ENCODE peak calls at places on chromosomes 13 and 19, in five cellular contexts. H is heart left ventricle; R is GM23248; F is CD8-positive, alpha-beta T cell; W is CD8-positive, alpha-beta memory T cell. N is an unnamed sample.

GRCh38 chr13:95002968-95003813 is 290.8 kb upstream of the SOX21 start:
- DNase-seq in H (no peak), R (no peak), F (no peak), W (no peak), N (no peak)

GRCh38 chr13:74070065-74070464 is 64.1 kb downstream of the KLF12 start:
- DNase-seq in H (no peak), R (no peak), F (peak; percentile 7), W (peak; percentile 74), N (no peak)

GRCh38 chr19:54133312-54133956 is 4.1 kb upstream of the CNOT3 start:
- DNase-seq in H (no peak), R (no peak), F (no peak), W (no peak), N (no peak)

GRCh38 chr19:9850235-9850959 is 15.3 kb downstream of the PIN1 start:
- DNase-seq in H (no peak), R (no peak), F (no peak), W (no peak), N (no peak)

GRCh38 chr19:39098365-39099269 is 14.4 kb downstream of the ACP7 start:
- DNase-seq in H (no peak), R (no peak), F (no peak), W (no peak), N (no peak)

GRCh38 chr19:947707-948533 is 22.1 kb downstream of the ARID3A start:
- DNase-seq in H (peak; percentile 73), R (no peak), F (no peak), W (no peak), N (no peak)

GRCh38 chr13:96837809-96838208 is 156.5 kb downstream of the OXGR1 start:
- DNase-seq in H (no peak), R (no peak), F (no peak), W (no peak), N (no peak)

GRCh38 chr19:54530866-54531265 is 28.2 kb downstream of the LAIR2 start:
- DNase-seq in H (no peak), R (no peak), F (no peak), W (no peak), N (no peak)

GRCh38 chr13:111990362-111990761 is 76.6 kb upstream of the SOX1 start:
- DNase-seq in H (no peak), R (no peak), F (no peak), W (no peak), N (no peak)

GRCh38 chr19:4208385-4209094 is 20.8 kb upstream of the EBI3 start:
- DNase-seq in H (no peak), R (peak; percentile 48), F (no peak), W (no peak), N (peak; percentile 45)

GRCh38 chr19:1057185-1057857 is 9.6 kb upstream of the ARHGAP45 start:
- DNase-seq in H (no peak), R (peak; percentile 76), F (no peak), W (peak; percentile 38), N (peak; percentile 58)

GRCh38 chr13:106661236-106661635 is 93.3 kb upstream of the ARGLU1 start:
- DNase-seq in H (no peak), R (no peak), F (no peak), W (no peak), N (no peak)

GRCh38 chr13:47114030-47114429 is 217.2 kb upstream of the HTR2A start:
- DNase-seq in H (no peak), R (peak; percentile 90), F (no peak), W (no peak), N (peak; percentile 53)

GRCh38 chr13:26255717-26256277 is 1.9 kb downstream of the CDK8 start:
- DNase-seq in H (no peak), R (peak; percentile 41), F (no peak), W (no peak), N (no peak)

GRCh38 chr19:28631931-28632330 is 581.0 kb downstream of the UQCRFS1 start:
- DNase-seq in H (no peak), R (no peak), F (no peak), W (no peak), N (no peak)

GRCh38 chr19:42816901-42817300 is 51.4 kb upstream of the PSG8 start:
- DNase-seq in H (no peak), R (peak; percentile 47), F (no peak), W (no peak), N (no peak)

GRCh38 chr19:28374971-28375370 is 838.0 kb downstream of the UQCRFS1 start:
- DNase-seq in H (no peak), R (no peak), F (no peak), W (no peak), N (no peak)

GRCh38 chr13:76009491-76009890 is 373.4 kb downstream of the LMO7 start:
- DNase-seq in H (no peak), R (no peak), F (no peak), W (no peak), N (peak; percentile 24)

GRCh38 chr19:4473708-4474503 is 1.8 kb downstream of the HDGFL2 start:
- DNase-seq in H (no peak), R (peak; percentile 59), F (no peak), W (no peak), N (no peak)

GRCh38 chr13:44574466-44574855 is 1.7 kb downstream of the TSC22D1 start:
- DNase-seq in H (no peak), R (peak; percentile 51), F (no peak), W (no peak), N (no peak)

GRCh38 chr13:30403491-30403890 is 18.8 kb upstream of the UBE2L5 start:
- DNase-seq in H (no peak), R (no peak), F (no peak), W (no peak), N (no peak)

GRCh38 chr13:27919934-27920676 is at the start of gene PDX1:
- DNase-seq in H (no peak), R (peak; percentile 28), F (no peak), W (no peak), N (no peak)

GRCh38 chr13:22235950-22236290 is 565.0 kb downstream of the FGF9 start:
- DNase-seq in H (no peak), R (no peak), F (no peak), W (no peak), N (no peak)

GRCh38 chr13:67614013-67614412 is 383.9 kb upstream of the PCDH9 start:
- DNase-seq in H (no peak), R (no peak), F (no peak), W (no peak), N (no peak)

GRCh38 chr19:33519416-33519815 is 2.2 kb downstream of the PEPD start:
- DNase-seq in H (no peak), R (no peak), F (no peak), W (no peak), N (no peak)
- H3K4me3 ChIP-seq in H (no peak overlapping the region), R (no peak overlapping the region), F (no peak overlapping the region), W (no peak overlapping the region), N (no peak overlapping the region)

DNA sequence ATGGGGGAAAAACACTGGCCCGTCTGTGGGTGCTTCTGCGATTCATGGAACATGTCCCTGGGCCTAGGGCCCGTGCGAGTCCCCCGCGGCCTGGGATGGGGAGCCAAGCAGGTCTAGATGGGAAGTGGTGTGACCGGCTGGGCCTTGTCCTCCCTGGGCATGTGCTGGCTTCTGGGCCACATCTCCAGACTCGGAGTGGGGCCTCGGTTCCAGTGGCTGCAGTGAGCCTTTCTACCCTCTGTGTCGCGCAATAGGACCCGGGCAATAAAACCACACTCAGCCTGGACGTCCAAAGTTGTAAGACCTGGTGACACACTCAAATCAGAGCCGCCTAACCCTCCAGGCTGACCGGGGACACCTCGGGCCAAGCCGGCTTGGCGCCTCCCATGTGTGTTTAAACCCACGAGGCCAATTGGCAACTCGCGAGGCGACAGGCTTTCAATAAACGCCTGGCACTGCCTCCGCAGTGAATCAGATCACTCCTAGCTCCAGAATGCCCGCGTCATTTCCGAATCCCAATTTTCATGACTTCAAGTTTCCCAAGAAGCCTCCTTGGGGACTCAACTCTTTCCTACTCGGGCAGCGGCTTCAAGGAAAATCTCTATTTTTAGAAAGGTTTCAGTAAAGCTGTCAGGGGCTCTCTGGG is 57.3 kb downstream of the KLF2 start:
- DNase-seq in H (peak; percentile 85), R (peak; percentile 97), F (no peak), W (no peak), N (peak; percentile 15)
- H3K4me3 ChIP-seq in H (no peak overlapping the region), R (peak overlapping the region; percentile 24), F (no peak overlapping the region), W (peak overlapping the region; percentile 4), N (no peak overlapping the region)

GRCh38 chr19:5923356-5923755 is 9.3 kb downstream of the CAPS start:
- DNase-seq in H (no peak), R (no peak), F (no peak), W (no peak), N (no peak)

GRCh38 chr19:5927439-5927821 is 13.4 kb downstream of the CAPS start:
- DNase-seq in H (no peak), R (peak; percentile 21), F (no peak), W (no peak), N (no peak)

GRCh38 chr19:5926641-5927438 is 12.8 kb downstream of the CAPS start:
- DNase-seq in H (peak; percentile 59), R (peak; percentile 94), F (no peak), W (no peak), N (peak; percentile 20)

GRCh38 chr19:5929179-5929578 is 15.1 kb downstream of the CAPS start:
- DNase-seq in H (no peak), R (no peak), F (no peak), W (no peak), N (no peak)

GRCh38 chr19:5925830-5926459 is 11.9 kb downstream of the CAPS start:
- DNase-seq in H (no peak), R (no peak), F (no peak), W (no peak), N (no peak)
- H3K4me3 ChIP-seq in H (no peak overlapping the region), R (no peak overlapping the region), F (no peak overlapping the region), W (no peak overlapping the region), N (no peak overlapping the region)

GRCh38 chr19:46620267-46620666 is 4.6 kb downstream of the PTGIR start:
- DNase-seq in H (no peak), R (no peak), F (no peak), W (no peak), N (no peak)

GRCh38 chr19:46622118-46622446 is 2.8 kb downstream of the PTGIR start:
- DNase-seq in H (no peak), R (no peak), F (no peak), W (no peak), N (no peak)

GRCh38 chr19:46620716-46621115 is 4.2 kb downstream of the PTGIR start:
- DNase-seq in H (no peak), R (no peak), F (no peak), W (no peak), N (peak; percentile 28)

GRCh38 chr19:46623915-46624502 is 880 bp downstream of the PTGIR start:
- DNase-seq in H (no peak), R (no peak), F (no peak), W (no peak), N (no peak)

DNA sequence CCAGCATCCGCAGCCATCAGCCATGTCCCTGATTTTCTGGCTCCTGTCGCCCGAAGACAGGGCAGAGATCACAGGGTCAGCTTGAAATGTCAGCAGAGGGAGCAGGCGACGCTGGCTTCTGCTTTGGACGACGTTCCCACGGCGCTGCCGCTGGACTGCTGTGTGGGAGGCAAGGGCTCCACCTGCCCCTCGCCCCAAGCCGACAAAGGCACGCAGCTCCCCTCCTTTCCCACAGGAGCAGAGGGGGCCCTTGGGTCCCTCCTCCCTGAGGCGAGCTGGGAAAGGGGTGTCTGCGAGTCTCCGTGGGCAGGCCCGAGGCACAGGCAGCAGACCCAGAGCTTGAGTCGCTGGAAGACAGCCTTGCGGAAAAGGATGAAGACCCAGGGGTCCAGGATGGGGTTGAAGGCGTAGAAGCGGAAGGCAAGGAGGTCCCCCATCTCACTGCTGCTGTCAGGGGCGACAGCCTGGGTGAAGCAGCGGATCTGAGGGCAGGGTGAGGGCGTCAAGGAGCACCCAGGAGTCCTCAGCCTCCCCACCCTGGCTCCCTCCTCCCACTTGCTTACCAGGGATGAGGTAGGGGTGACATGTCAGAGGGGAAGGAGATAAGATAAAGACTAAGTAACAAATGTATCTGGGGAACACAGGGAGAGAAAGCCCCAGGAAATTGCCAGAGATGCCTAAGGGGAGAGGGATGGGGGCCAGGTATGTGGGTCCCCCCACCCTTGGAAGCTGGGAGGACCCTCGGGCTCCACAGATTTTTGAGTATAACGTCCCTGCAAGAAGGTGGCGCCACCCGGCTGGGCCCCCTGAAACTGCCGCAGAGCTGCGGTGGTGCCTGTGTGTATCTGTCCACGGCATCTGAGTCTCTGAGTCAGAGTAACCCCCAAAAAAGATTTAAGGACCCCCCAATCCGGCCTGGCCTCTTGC is 3.4 kb downstream of the PTGIR start:
- DNase-seq in H (no peak), R (no peak), F (no peak), W (no peak), N (no peak)
- H3K4me3 ChIP-seq in H (no peak overlapping the region), R (no peak overlapping the region), F (no peak overlapping the region), W (no peak overlapping the region), N (no peak overlapping the region)

N was measured in brain microvascular endothelial cell.